ENCODE peak calls at places on chromosomes 16 and 17, in seven cellular contexts. K is GM18507; Z is A549; O is IMR-90; B is GM20000; Q is stimulated activated CD4-positive, alpha-beta T cell treated with anti-CD3 and anti-CD28 coated beads, Interleukin-15, amount 100 ng/mL, for 1 hour; E is brain microvascular endothelial cell. M is an unnamed sample.

GRCh38 chr17:77709594-77709993 is 248.9 kb upstream of the TNRC6C start:
- DNase-seq in E (no peak), K (no peak), Z (no peak), B (no peak), Q (no peak), O (no peak), M (no peak)

GRCh38 chr16:81198635-81199034 is 39.9 kb upstream of the BCO1 start:
- DNase-seq in Z (no peak), B (no peak), E (no peak), K (no peak), Q (no peak), O (no peak), M (no peak)

GRCh38 chr16:89392881-89393730 is 97.3 kb downstream of the ANKRD11 start:
- DNase-seq in Z (no peak), Q (no peak), K (no peak), B (no peak), O (no peak), E (no peak), M (no peak)

GRCh38 chr16:49281481-49281842 is at the start of gene CBLN1:
- DNase-seq in Q (no peak), K (no peak), O (no peak), Z (no peak), B (no peak), E (no peak), M (no peak)

GRCh38 chr16:11238272-11239202 is 17.5 kb downstream of the SOCS1 start:
- DNase-seq in Z (no peak), Q (no peak), E (no peak), B (no peak), K (no peak), O (no peak), M (no peak)

GRCh38 chr16:50462793-50463507 is 85.2 kb upstream of the NKD1 start:
- DNase-seq in B (no peak), O (no peak), Q (no peak), Z (no peak), K (no peak), E (no peak), M (no peak)

GRCh38 chr16:89202422-89203215 is 2.3 kb upstream of the SLC22A31 start:
- DNase-seq in B (no peak), E (no peak), O (no peak), Q (no peak), Z (no peak), K (no peak), M (no peak)

GRCh38 chr16:21159281-21159951 is 942 bp downstream of the LDAF1 start:
- DNase-seq in O (no peak), Z (no peak), B (peak), K (no peak), E (no peak), Q (peak), M (no peak)

GRCh38 chr16:68492501-68493411 is 44.4 kb upstream of the SMPD3 start:
- DNase-seq in E (no peak), Z (no peak), Q (no peak), O (no peak), K (no peak), B (no peak), M (no peak)

GRCh38 chr17:39094607-39095308 is 56.7 kb downstream of the PLXDC1 start:
- DNase-seq in E (no peak), O (no peak), B (no peak), K (no peak), Z (no peak), Q (no peak), M (no peak)

GRCh38 chr16:49688298-49688697 is 167.6 kb downstream of the ZNF423 start:
- DNase-seq in K (no peak), O (no peak), E (no peak), Z (no peak), Q (no peak), B (no peak), M (no peak)

GRCh38 chr16:5982979-5983378 is 885.4 kb upstream of the EEF2KMT start:
- DNase-seq in Q (no peak), O (no peak), K (no peak), B (no peak), Z (no peak), E (no peak), M (no peak)

GRCh38 chr17:44187131-44187899 is 543 bp downstream of the TMUB2 start:
- DNase-seq in O (peak), Q (no peak), K (peak), E (no peak), Z (no peak), B (no peak), M (no peak)

GRCh38 chr17:40597168-40598020 is 32.1 kb upstream of the CCR7 start:
- DNase-seq in E (no peak), Z (no peak), O (no peak), Q (no peak), K (no peak), B (no peak), M (no peak)

GRCh38 chr16:88733630-88734360 is 27.5 kb downstream of the CTU2 start:
- DNase-seq in E (no peak), Z (no peak), Q (no peak), O (no peak), B (no peak), K (no peak), M (no peak)

GRCh38 chr17:1746975-1747543 is 4.4 kb downstream of the SERPINF2 start:
- DNase-seq in B (no peak), K (no peak), Z (no peak), E (no peak), O (no peak), Q (no peak), M (no peak)

GRCh38 chr17:56880571-56880970 is 33.3 kb downstream of the TRIM25 start:
- DNase-seq in Z (no peak), Q (no peak), K (no peak), E (no peak), B (no peak), O (no peak), M (no peak)

GRCh38 chr16:35391328-35391727 is 1931.9 kb downstream of the TP53TG3F start:
- DNase-seq in Q (no peak), K (no peak), Z (no peak), B (no peak), O (peak), E (peak), M (no peak)

GRCh38 chr17:28477928-28478327 is 4.5 kb downstream of the SLC13A2 start:
- DNase-seq in B (no peak), E (no peak), K (no peak), O (no peak), Q (no peak), Z (no peak), M (no peak)

GRCh38 chr16:69563605-69564580 is 1.9 kb upstream of the NFAT5 start:
- DNase-seq in E (peak), Q (no peak), K (no peak), O (peak), Z (no peak), B (peak), M (no peak)

GRCh38 chr16:53614346-53614745 is 89.3 kb downstream of the RPGRIP1L start:
- DNase-seq in E (peak), Z (no peak), O (peak), K (no peak), Q (no peak), B (no peak), M (no peak)

GRCh38 chr17:57597531-57598453 is 147.3 kb downstream of the CCDC182 start:
- DNase-seq in Z (peak), B (peak), E (peak), K (no peak), Q (no peak), O (peak), M (peak)

GRCh38 chr17:45306623-45307022 is 10.2 kb downstream of the MAP3K14 start:
- DNase-seq in E (no peak), B (no peak), Q (no peak), O (no peak), K (no peak), Z (no peak), M (no peak)

GRCh38 chr17:8118769-8119574 is 658 bp upstream of the ALOXE3 start:
- DNase-seq in Q (peak), O (peak), K (no peak), Z (peak), E (peak), B (peak), M (no peak)

GRCh38 chr16:15742716-15743115 is 92.7 kb downstream of the NDE1 start:
- DNase-seq in K (no peak), Z (no peak), E (no peak), O (no peak), Q (no peak), B (no peak), M (no peak)

GRCh38 chr17:64200080-64201042 is 62.7 kb downstream of the TEX2 start:
- DNase-seq in Z (no peak), K (no peak), E (no peak), O (peak), Q (no peak), B (no peak), M (no peak)

GRCh38 chr17:77692571-77693161 is 265.8 kb upstream of the TNRC6C start:
- DNase-seq in E (no peak), Z (no peak), O (peak), Q (no peak), B (no peak), K (no peak), M (no peak)

M was measured in non-pigmented ciliary epithelial cell.